ENCODE peak calls at places on chromosomes 1 and 21, in five cellular contexts. E, G, V, C and T are unnamed samples.

GRCh38 chr1:23691499-23692307 is at the start of gene RPL11:
- DNase-seq in E (peak; percentile 89), G (peak; percentile 97), V (peak; percentile 97), C (peak; percentile 90), T (peak; percentile 80)

GRCh38 chr21:43311303-43311817 is 115.6 kb downstream of the SIK1 start:
- DNase-seq in E (no peak), G (peak; percentile 81), V (no peak), C (no peak), T (no peak)

GRCh38 chr1:31910933-31911332 is 27.2 kb downstream of the PTP4A2 start:
- DNase-seq in E (no peak), G (no peak), V (no peak), C (no peak), T (no peak)

GRCh38 chr1:54796902-54797301 is 4.2 kb downstream of the TTC22 start:
- DNase-seq in E (no peak), G (no peak), V (no peak), C (no peak), T (no peak)

GRCh38 chr1:11051781-11052510 is 4.9 kb upstream of the MASP2 start:
- DNase-seq in E (no peak), G (no peak), V (no peak), C (no peak), T (no peak)

GRCh38 chr1:3066826-3067225 is 2.2 kb upstream of the PRDM16 start:
- DNase-seq in E (no peak), G (no peak), V (peak; percentile 54), C (peak; percentile 36), T (no peak)

GRCh38 chr1:202085682-202086373 is 36.9 kb upstream of the GPR37L1 start:
- DNase-seq in E (no peak), G (peak; percentile 78), V (no peak), C (no peak), T (no peak)

GRCh38 chr1:150365945-150366344 is 2.0 kb downstream of the RPRD2 start:
- DNase-seq in E (no peak), G (no peak), V (no peak), C (no peak), T (peak; percentile 45)

GRCh38 chr21:37450385-37451044 is 83.9 kb downstream of the DYRK1A start:
- DNase-seq in E (no peak), G (no peak), V (no peak), C (no peak), T (no peak)

GRCh38 chr21:14520535-14520934 is 25.6 kb downstream of the SAMSN1 start:
- DNase-seq in E (peak; percentile 34), G (no peak), V (no peak), C (no peak), T (peak; percentile 52)

DNA sequence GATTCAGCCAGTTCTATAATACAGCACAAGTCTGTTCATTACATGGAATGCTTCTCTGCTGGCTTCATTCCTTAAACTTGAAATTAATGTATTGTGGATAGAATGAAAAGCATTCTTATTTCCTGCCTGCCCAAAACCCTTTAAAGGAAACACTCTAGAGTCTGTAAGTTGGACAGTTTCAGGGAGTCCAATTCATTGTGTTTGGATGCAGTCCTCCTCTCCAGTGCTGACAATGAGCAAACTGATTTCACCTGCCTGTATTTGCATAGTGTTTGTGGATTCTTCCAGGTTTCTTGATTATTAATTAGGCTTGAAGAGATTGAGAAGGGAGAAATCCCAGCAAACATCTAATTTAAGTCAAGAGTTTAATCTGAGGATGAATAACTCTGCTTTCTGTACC is 61.1 kb downstream of the CACHD1 start:
- DNase-seq in E (no peak), G (no peak), V (no peak), C (no peak), T (no peak)
- H3K27ac ChIP-seq in E (no peak overlapping the region), G (no peak overlapping the region), V (no peak overlapping the region), C (no peak overlapping the region), T (no peak overlapping the region)

GRCh38 chr21:16137106-16137505 is 407.3 kb downstream of the USP25 start:
- DNase-seq in E (no peak), G (no peak), V (no peak), C (no peak), T (no peak)

GRCh38 chr21:16134134-16134533 is 404.4 kb downstream of the USP25 start:
- DNase-seq in E (no peak), G (no peak), V (no peak), C (no peak), T (no peak)

GRCh38 chr21:16133248-16133647 is 403.5 kb downstream of the USP25 start:
- DNase-seq in E (no peak), G (no peak), V (no peak), C (no peak), T (no peak)
- H3K27ac ChIP-seq in E (no peak overlapping the region), G (no peak overlapping the region), V (no peak overlapping the region), C (no peak overlapping the region), T (no peak overlapping the region)

GRCh38 chr1:12142141-12142823 is 24.5 kb upstream of the TNFRSF1B start:
- DNase-seq in E (no peak), G (no peak), V (no peak), C (peak; percentile 44), T (no peak)
- H3K27ac ChIP-seq in E (peak overlapping the region; percentile 76), G (no peak overlapping the region), V (no peak overlapping the region), C (no peak overlapping the region), T (no peak overlapping the region)

DNA sequence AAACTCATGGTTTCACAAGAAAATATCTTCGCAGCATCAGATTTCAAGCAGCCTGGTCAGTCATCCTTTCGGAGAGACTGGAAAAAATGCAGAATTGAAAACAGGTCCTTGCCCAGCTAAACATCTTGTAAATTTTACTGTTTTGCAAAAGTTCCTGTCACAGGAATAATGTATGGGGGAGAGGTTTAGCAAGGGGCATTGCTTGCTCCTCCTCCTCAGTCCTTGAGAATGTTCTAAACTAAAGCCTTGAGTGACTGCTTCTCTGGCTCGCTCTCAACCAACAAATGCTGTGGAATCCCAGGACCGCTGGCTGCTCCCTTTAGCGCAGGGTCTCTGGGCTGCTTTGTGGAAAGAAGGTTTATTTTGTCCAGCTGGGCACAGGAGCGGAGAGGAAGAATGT is 33.7 kb upstream of the FHAD1 start:
- DNase-seq in E (no peak), G (peak; percentile 51), V (no peak), C (no peak), T (no peak)
- H3K27ac ChIP-seq in E (no peak overlapping the region), G (peak overlapping the region; percentile 81), V (peak overlapping the region; percentile 84), C (no peak overlapping the region), T (no peak overlapping the region)

GRCh38 chr1:226108935-226109828 is 46.7 kb downstream of the H3-3A start:
- DNase-seq in E (no peak), G (no peak), V (peak; percentile 74), C (no peak), T (no peak)
- H3K27ac ChIP-seq in E (peak overlapping the region; percentile 93), G (peak overlapping the region; percentile 97), V (peak overlapping the region; percentile 90), C (peak overlapping the region; percentile 6), T (peak overlapping the region; percentile 45)